ENCODE peak calls at places on chromosome 16, in five cellular contexts. O, T, D, J and K are unnamed samples.

GRCh38 chr16:56974549-56975300 is 13.0 kb downstream of the CETP start:
- DNase-seq in O (no peak), D (no peak), T (no peak), J (no peak), K (no peak)

GRCh38 chr16:27826081-27826892 is 237.2 kb downstream of the GSG1L start:
- DNase-seq in O (no peak), T (no peak), J (no peak), D (no peak), K (no peak)

GRCh38 chr16:11003141-11003540 is 58.8 kb downstream of the CLEC16A start:
- DNase-seq in T (no peak), J (no peak), O (no peak), D (no peak), K (no peak)

GRCh38 chr16:78396046-78396445 is 296.6 kb downstream of the WWOX start:
- DNase-seq in J (no peak), D (no peak), T (no peak), O (peak), K (no peak)

GRCh38 chr16:4372578-4373355 is 1.1 kb downstream of the VASN start:
- DNase-seq in O (peak), J (no peak), D (peak), T (no peak), K (peak)

GRCh38 chr16:88846088-88846487 is 10.7 kb downstream of the GALNS start:
- DNase-seq in O (no peak), T (no peak), D (no peak), J (no peak), K (no peak)

GRCh38 chr16:66364117-66364958 is 2.2 kb upstream of the CDH5 start:
- DNase-seq in D (no peak), J (no peak), T (peak), O (peak), K (no peak)

GRCh38 chr16:11563493-11564040 is 23.2 kb downstream of the LITAF start:
- DNase-seq in J (no peak), D (no peak), T (no peak), O (no peak), K (no peak)

GRCh38 chr16:9160551-9160911 is 69.1 kb downstream of the HAPSTR1 start:
- DNase-seq in J (no peak), O (no peak), T (no peak), D (no peak), K (no peak)

GRCh38 chr16:84284168-84284722 is 10.4 kb upstream of the WFDC1 start:
- DNase-seq in J (no peak), O (peak), T (no peak), D (no peak), K (no peak)

GRCh38 chr16:68332411-68333121 is 21.7 kb downstream of the PRMT7 start:
- DNase-seq in J (no peak), T (peak), D (no peak), O (no peak), K (no peak)

GRCh38 chr16:24988593-24989338 is 26.4 kb downstream of the ARHGAP17 start:
- DNase-seq in O (peak), T (no peak), D (no peak), J (peak), K (peak)

GRCh38 chr16:3597226-3597625 is 14.2 kb downstream of the SLX4 start:
- DNase-seq in D (no peak), O (no peak), J (no peak), T (no peak), K (no peak)

GRCh38 chr16:28873543-28874201 is 4.6 kb upstream of the ATP2A1 start:
- DNase-seq in D (no peak), T (peak), O (peak), J (peak), K (no peak)

GRCh38 chr16:17222756-17223411 is 247.9 kb downstream of the XYLT1 start:
- DNase-seq in J (no peak), O (no peak), T (no peak), D (no peak), K (no peak)

GRCh38 chr16:79451196-79451816 is 149.2 kb downstream of the MAF start:
- DNase-seq in T (no peak), D (no peak), O (no peak), J (no peak), K (no peak)

GRCh38 chr16:17773698-17774101 is 302.9 kb upstream of the XYLT1 start:
- DNase-seq in D (no peak), O (no peak), J (no peak), T (no peak), K (no peak)

GRCh38 chr16:64996641-64997040 is 125.2 kb downstream of the CDH11 start:
- DNase-seq in J (no peak), D (peak), T (no peak), O (no peak), K (no peak)

GRCh38 chr16:57480127-57480753 is 6.1 kb downstream of the DOK4 start:
- DNase-seq in J (no peak), T (no peak), D (no peak), O (no peak), K (no peak)

GRCh38 chr16:48612621-48613020 is 2.6 kb upstream of the N4BP1 start:
- DNase-seq in O (no peak), T (no peak), J (no peak), D (no peak), K (no peak)

GRCh38 chr16:50313596-50314483 is 47.5 kb downstream of the ADCY7 start:
- DNase-seq in D (no peak), J (peak), T (no peak), O (peak), K (peak)

GRCh38 chr16:86756882-86757703 is 178.7 kb downstream of the FOXL1 start:
- DNase-seq in T (no peak), J (no peak), D (no peak), O (no peak), K (no peak)

GRCh38 chr16:19595043-19595767 is 39.7 kb downstream of the VPS35L start:
- DNase-seq in D (no peak), T (no peak), O (peak), J (no peak), K (peak)

GRCh38 chr16:66662445-66663194 is 33.9 kb downstream of the CMTM4 start:
- DNase-seq in D (peak), T (no peak), J (no peak), O (no peak), K (no peak)

GRCh38 chr16:46970089-46970488 is 3.4 kb downstream of the DNAJA2 start:
- DNase-seq in O (no peak), J (no peak), D (no peak), T (no peak), K (no peak)

GRCh38 chr16:87780385-87780989 is 14.7 kb upstream of the KLHDC4 start:
- DNase-seq in T (peak), O (peak), D (peak), J (peak), K (no peak)

GRCh38 chr16:80592273-80592672 is 51.5 kb downstream of the DYNLRB2 start:
- DNase-seq in T (no peak), D (no peak), J (no peak), O (no peak), K (no peak)

GRCh38 chr16:78829280-78829679 is 729.8 kb downstream of the WWOX start:
- DNase-seq in D (no peak), T (no peak), O (no peak), J (no peak), K (no peak)

GRCh38 chr16:66528294-66528693 is 21.6 kb downstream of the TK2 start:
- DNase-seq in O (no peak), T (no peak), J (no peak), D (no peak), K (no peak)

GRCh38 chr16:83701494-83701893 is 106.3 kb upstream of the HSBP1 start:
- DNase-seq in T (peak), J (no peak), O (peak), D (no peak), K (no peak)

GRCh38 chr16:24700549-24701392 is 28.7 kb upstream of the TNRC6A start:
- DNase-seq in D (no peak), T (no peak), J (no peak), O (peak), K (peak)

GRCh38 chr16:73131153-73131862 is 83.4 kb upstream of the ZFHX3 start:
- DNase-seq in O (peak), D (no peak), J (no peak), T (no peak), K (no peak)

GRCh38 chr16:62068747-62069146 is 32.5 kb upstream of the CDH8 start:
- DNase-seq in T (no peak), D (no peak), O (peak), J (no peak), K (no peak)

GRCh38 chr16:65842067-65842466 is 524.4 kb upstream of the CDH5 start:
- DNase-seq in O (peak), T (no peak), J (no peak), D (no peak), K (no peak)

GRCh38 chr16:29675811-29676643 is 3.0 kb upstream of the QPRT start:
- DNase-seq in D (peak), J (no peak), T (peak), O (peak), K (no peak)

GRCh38 chr16:2598133-2598641 is 60.4 kb downstream of the PDPK1 start:
- DNase-seq in O (no peak), T (no peak), J (no peak), D (no peak), K (no peak)